ENCODE peak calls at places on chromosomes 2 and 18, in ten cellular contexts. U is T-helper 22 cell; Q is aorta; E is fibroblast of pulmonary artery; R is lower leg skin; B is NCI-H1930; S is progenitor cell of endocrine pancreas; L is A549; M is Calu3; V is effector CD4-positive, alpha-beta T cell. O is an unnamed sample.

GRCh38 chr2:69138247-69138754 is 125.3 kb downstream of the ANTXR1 start:
- DNase-seq in U (no peak), Q (no peak), E (peak), R (no peak), B (no peak), S (no peak), L (peak), M (peak), V (no peak), O (peak)

GRCh38 chr2:36486546-36487044 is 111.4 kb downstream of the FEZ2 start:
- DNase-seq in U (no peak), Q (no peak), E (peak), R (no peak), B (no peak), S (no peak), L (no peak), M (no peak), V (no peak), O (peak)

GRCh38 chr2:237624565-237624964 is 2.8 kb upstream of the LRRFIP1 start:
- DNase-seq in U (no peak), Q (no peak), E (no peak), R (no peak), B (no peak), S (no peak), L (no peak), M (no peak), V (no peak), O (no peak)

GRCh38 chr2:117272975-117273671 is 541.4 kb upstream of the DDX18 start:
- DNase-seq in U (no peak), Q (no peak), E (no peak), R (no peak), B (no peak), S (no peak), L (no peak), M (no peak), V (no peak), O (no peak)

GRCh38 chr2:149314687-149315086 is 15.7 kb upstream of the LYPD6 start:
- DNase-seq in U (no peak), Q (no peak), E (no peak), R (no peak), B (no peak), S (no peak), L (no peak), M (no peak), V (no peak), O (no peak)

GRCh38 chr18:13502585-13502984 is 223.8 kb downstream of the FAM210A start:
- DNase-seq in U (no peak), Q (no peak), E (no peak), R (peak), B (no peak), S (no peak), L (no peak), M (no peak), V (no peak), O (no peak)

GRCh38 chr2:98807221-98807620 is 76.3 kb upstream of the MGAT4A start:
- DNase-seq in U (no peak), Q (no peak), E (no peak), R (no peak), B (no peak), S (no peak), L (no peak), M (no peak), V (no peak), O (no peak)

GRCh38 chr2:231371430-231372054 is 24.0 kb upstream of the B3GNT7 start:
- DNase-seq in U (no peak), Q (no peak), E (no peak), R (no peak), B (no peak), S (no peak), L (no peak), M (no peak), V (no peak), O (no peak)

GRCh38 chr2:69668598-69668997 is 25.1 kb upstream of the AAK1 start:
- DNase-seq in U (no peak), Q (no peak), E (no peak), R (no peak), B (no peak), S (no peak), L (no peak), M (no peak), V (no peak), O (no peak)

GRCh38 chr2:8515864-8516533 is 165.9 kb upstream of the ID2 start:
- DNase-seq in U (no peak), Q (no peak), E (no peak), R (no peak), B (no peak), S (no peak), L (no peak), M (no peak), V (no peak), O (no peak)

GRCh38 chr2:239523944-239524310 is 123.1 kb upstream of the HDAC4 start:
- DNase-seq in U (no peak), Q (no peak), E (no peak), R (no peak), B (no peak), S (no peak), L (no peak), M (no peak), V (no peak), O (no peak)

GRCh38 chr2:55112229-55113016 is 62.2 kb upstream of the RTN4 start:
- DNase-seq in U (no peak), Q (peak), E (peak), R (peak), B (peak), S (no peak), L (no peak), M (no peak), V (no peak), O (no peak)

GRCh38 chr2:218882463-218882821 is 1.8 kb downstream of the WNT10A start:
- DNase-seq in U (no peak), Q (no peak), E (no peak), R (no peak), B (no peak), S (no peak), L (no peak), M (no peak), V (no peak), O (no peak)